ENCODE peak calls at places on chromosomes 16 and 17, in five cellular contexts. S, D, P, V and A are unnamed samples. For H3K4me1, the result is how much of the 10 kb centered on the place peaks cover.

GRCh38 chr16:13631916-13632315 is 288.0 kb upstream of the ERCC4 start:
- DNase-seq in S (no peak), D (no peak), P (no peak), V (no peak), A (no peak)

GRCh38 chr17:19579867-19580565 is 46.4 kb downstream of the SLC47A1 start:
- DNase-seq in S (peak), D (peak), P (peak), V (no peak), A (no peak)

GRCh38 chr17:26782153-26782552 is 511.8 kb upstream of the WSB1 start:
- DNase-seq in S (no peak), D (no peak), P (no peak), V (no peak), A (peak)

GRCh38 chr16:81319221-81319912 is 4.6 kb downstream of the GAN start:
- DNase-seq in S (peak), D (no peak), P (peak), V (no peak), A (no peak)

GRCh38 chr17:68152161-68152571 is 95.7 kb upstream of the AMZ2 start:
- DNase-seq in S (no peak), D (no peak), P (no peak), V (no peak), A (no peak)

GRCh38 chr16:49822649-49823370 is 33.1 kb downstream of the ZNF423 start:
- DNase-seq in S (no peak), D (no peak), P (no peak), V (no peak), A (no peak)

GRCh38 chr16:80591071-80591935 is 50.5 kb downstream of the DYNLRB2 start:
- DNase-seq in S (no peak), D (no peak), P (no peak), V (no peak), A (no peak)

GRCh38 chr17:27533874-27534815 is 77.9 kb downstream of the KSR1 start:
- DNase-seq in S (no peak), D (no peak), P (peak), V (no peak), A (no peak)

GRCh38 chr16:11402051-11402744 is 56.9 kb downstream of the RMI2 start:
- DNase-seq in S (peak), D (no peak), P (no peak), V (no peak), A (no peak)

GRCh38 chr17:36510636-36511035 is 24.0 kb downstream of the MYO19 start:
- DNase-seq in S (no peak), D (no peak), P (no peak), V (no peak), A (no peak)

GRCh38 chr16:57497121-57497520 is 10.8 kb upstream of the DOK4 start:
- DNase-seq in S (no peak), D (no peak), P (no peak), V (no peak), A (no peak)

GRCh38 chr17:82927661-82928601 is 88.1 kb upstream of the ZNF750 start:
- DNase-seq in S (no peak), D (no peak), P (no peak), V (no peak), A (peak)

GRCh38 chr16:79188115-79188779 is 412.3 kb downstream of the MAF start:
- DNase-seq in S (no peak), D (no peak), P (no peak), V (no peak), A (no peak)

GRCh38 chr17:62802531-62803205 is 5.4 kb downstream of the MARCHF10 start:
- DNase-seq in S (no peak), D (no peak), P (no peak), V (no peak), A (no peak)

GRCh38 chr17:61385091-61385868 is 14.4 kb upstream of the TBX2 start:
- DNase-seq in S (no peak), D (no peak), P (no peak), V (no peak), A (peak)

DNA sequence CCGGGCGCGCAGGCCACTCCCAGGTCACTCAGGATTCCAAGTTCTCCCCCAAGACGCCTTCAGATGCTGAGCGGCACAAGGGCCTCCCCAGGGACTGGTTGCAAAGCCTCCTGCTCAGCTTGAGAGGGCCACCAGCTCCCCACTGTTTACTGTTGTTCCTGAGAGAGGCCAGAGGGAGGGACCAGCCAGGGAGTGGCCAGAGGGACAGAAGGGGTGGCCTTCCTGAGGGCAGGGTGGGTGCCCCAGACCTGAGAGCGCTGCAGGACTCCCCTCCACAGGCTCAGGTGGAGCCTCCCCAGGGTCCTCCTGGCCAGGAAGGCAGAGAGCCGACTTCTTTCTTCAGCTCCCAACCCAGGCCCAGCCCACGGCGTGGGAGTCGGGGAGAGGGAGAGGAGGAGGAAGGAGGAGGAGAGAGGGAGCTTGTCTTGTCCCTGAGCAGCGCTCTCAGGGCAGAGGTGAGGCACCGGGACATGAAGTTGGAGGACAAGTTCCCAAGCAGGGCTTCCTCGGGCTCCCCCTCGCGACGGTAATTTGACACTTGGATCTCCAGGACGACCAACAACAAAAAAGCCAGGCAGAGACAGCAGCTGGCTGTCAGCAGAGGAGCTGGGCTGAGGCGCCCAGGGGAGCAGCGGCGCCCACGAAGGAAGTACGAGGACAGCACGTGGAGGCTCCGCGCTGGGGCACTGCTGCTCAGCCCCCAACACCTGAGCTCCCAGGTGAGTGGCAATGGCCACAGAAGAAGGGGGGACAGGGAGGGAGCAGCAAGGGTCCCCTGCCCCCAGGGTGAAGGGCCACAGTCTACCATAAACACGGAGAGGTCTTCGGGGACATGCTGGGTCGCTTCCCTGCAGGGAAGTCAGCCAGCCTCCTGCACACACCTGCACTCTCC is 496 bp downstream of the SMIM5 start:
- DNase-seq in S (peak), D (peak), P (peak), V (peak), A (peak)
- H3K27ac ChIP-seq in S (no peak), D (peak), P (peak), V (peak), A (peak)

GRCh38 chr17:17848311-17848710 is 11.5 kb upstream of the SREBF1 start:
- DNase-seq in S (no peak), D (no peak), P (no peak), V (no peak), A (no peak)

GRCh38 chr17:17849147-17849820 is 12.5 kb upstream of the SREBF1 start:
- DNase-seq in S (peak), D (peak), P (peak), V (no peak), A (peak)

GRCh38 chr17:17851603-17852002 is 14.8 kb upstream of the SREBF1 start:
- DNase-seq in S (no peak), D (no peak), P (no peak), V (no peak), A (no peak)

GRCh38 chr17:17851101-17851500 is 14.3 kb upstream of the SREBF1 start:
- DNase-seq in S (no peak), D (no peak), P (no peak), V (no peak), A (no peak)

GRCh38 chr17:17849863-17850373 is 13.1 kb upstream of the SREBF1 start:
- DNase-seq in S (peak), D (peak), P (peak), V (peak), A (no peak)
- H3K4me1 ChIP-seq in S (under half), D (under half), P (under half), V (under half), A (under half)

GRCh38 chr17:63963123-63963522 is 9.6 kb downstream of the SCN4A start:
- DNase-seq in S (no peak), D (no peak), P (no peak), V (no peak), A (no peak)

GRCh38 chr17:63960430-63960829 is 12.3 kb downstream of the SCN4A start:
- DNase-seq in S (no peak), D (no peak), P (no peak), V (no peak), A (no peak)

GRCh38 chr17:63962298-63962744 is 10.4 kb downstream of the SCN4A start:
- DNase-seq in S (no peak), D (no peak), P (no peak), V (no peak), A (no peak)

GRCh38 chr17:63960006-63960405 is 12.7 kb downstream of the SCN4A start:
- DNase-seq in S (no peak), D (no peak), P (no peak), V (no peak), A (no peak)

DNA sequence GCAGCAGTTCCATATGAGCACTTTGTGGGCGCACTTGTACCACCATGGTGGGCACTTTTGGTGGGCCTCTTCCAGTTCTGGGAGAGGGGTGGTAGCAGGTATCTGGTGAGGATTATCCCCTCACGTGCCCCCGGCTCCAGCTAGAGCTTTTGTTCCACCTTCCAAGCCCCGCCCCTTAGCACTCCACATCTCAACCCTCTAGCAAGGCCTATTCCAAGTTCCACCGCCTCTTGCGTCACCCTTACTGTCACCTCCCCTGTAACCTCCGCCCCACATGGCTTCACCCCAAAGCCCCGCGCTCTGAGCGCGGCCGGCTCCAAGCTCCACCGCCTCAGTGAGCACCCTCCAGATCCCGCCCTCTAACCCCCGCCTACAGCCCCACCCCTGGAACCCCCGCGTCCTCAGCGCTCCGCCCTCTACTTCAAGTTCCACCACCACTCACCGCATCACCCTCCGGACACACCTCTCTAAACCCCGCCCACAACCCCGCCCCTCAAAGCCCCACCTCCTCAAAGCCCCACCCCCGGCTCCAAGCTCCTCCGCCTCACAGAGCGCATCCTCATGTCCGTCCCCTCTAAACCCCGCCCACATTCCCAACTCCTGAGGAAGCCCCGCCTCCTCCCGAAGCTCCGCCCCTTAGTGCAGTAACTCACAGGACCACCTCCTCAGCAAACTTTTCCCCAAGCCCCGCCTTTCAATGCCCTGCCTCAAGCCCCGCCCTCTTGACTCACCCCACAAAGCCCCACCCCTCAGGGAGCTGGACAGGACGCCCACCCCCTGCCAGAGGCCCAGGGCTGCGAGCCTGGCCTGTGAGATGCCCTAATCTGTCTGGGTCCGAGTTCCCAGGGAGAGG is 11.1 kb downstream of the SCN4A start:
- DNase-seq in S (peak), D (peak), P (peak), V (peak), A (peak)
- H3K4me3 ChIP-seq in S (no peak), D (no peak), P (peak), V (peak), A (no peak)

GRCh38 chr16:70577256-70577698 is 53.7 kb downstream of the SF3B3 start:
- DNase-seq in S (peak), D (no peak), P (no peak), V (peak), A (no peak)
- H3K27ac ChIP-seq in S (no peak), D (no peak), P (peak), V (peak), A (no peak)

GRCh38 chr17:4333041-4333440 is 33.4 kb downstream of the UBE2G1 start:
- DNase-seq in S (no peak), D (no peak), P (no peak), V (no peak), A (no peak)

GRCh38 chr17:4332296-4332970 is 34.0 kb downstream of the UBE2G1 start:
- DNase-seq in S (no peak), D (no peak), P (no peak), V (no peak), A (no peak)

GRCh38 chr17:4331614-4332013 is 34.9 kb downstream of the UBE2G1 start:
- DNase-seq in S (no peak), D (no peak), P (no peak), V (no peak), A (no peak)

GRCh38 chr17:4327638-4328037 is 38.8 kb downstream of the UBE2G1 start:
- DNase-seq in S (no peak), D (no peak), P (no peak), V (no peak), A (no peak)

DNA sequence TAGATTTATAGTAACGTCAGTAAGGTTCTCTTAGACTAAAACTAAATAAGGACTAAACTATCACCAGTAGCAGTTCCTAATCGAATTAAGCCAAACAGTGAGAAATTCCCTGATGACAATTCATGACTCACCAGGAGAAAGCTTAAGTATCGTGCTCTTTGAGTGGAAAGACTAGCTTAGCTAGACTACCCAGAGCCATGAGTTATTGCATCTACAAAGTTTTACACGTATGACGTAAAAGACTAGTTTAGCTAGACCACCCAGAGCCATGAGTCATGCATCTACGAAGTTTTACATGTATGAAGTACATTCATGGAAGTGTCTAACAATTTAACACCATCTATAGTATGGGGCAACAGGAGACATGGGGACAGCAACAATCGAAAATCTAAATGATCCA is 36.6 kb downstream of the UBE2G1 start:
- DNase-seq in S (no peak), D (no peak), P (peak), V (no peak), A (no peak)
- H3K4me1 ChIP-seq in S (under half), D (under half), P (under half), V (under half), A (under half)

DNA sequence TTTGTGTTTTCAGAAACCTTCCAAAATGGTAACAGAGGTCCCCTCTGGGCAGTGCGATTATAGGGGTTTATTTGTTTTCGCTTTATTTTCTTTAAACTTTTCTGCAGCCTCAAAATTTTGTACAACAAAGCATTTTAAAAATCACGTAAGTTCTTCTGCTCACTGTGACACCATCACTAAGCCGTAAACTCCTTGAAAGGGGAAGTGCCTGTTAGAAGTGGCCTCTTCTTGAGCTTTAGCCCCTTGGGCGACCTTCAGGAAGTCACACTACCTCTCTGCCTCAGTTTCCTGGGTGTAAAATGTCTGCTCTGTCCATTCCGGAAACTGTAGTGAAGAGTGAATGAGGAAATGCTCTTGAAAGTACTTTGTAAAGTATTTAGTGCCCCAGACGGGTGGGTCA is 26.6 kb downstream of the ARHGAP27 start:
- DNase-seq in S (no peak), D (no peak), P (no peak), V (no peak), A (no peak)
- H3K4me3 ChIP-seq in S (no peak), D (no peak), P (no peak), V (no peak), A (no peak)

DNA sequence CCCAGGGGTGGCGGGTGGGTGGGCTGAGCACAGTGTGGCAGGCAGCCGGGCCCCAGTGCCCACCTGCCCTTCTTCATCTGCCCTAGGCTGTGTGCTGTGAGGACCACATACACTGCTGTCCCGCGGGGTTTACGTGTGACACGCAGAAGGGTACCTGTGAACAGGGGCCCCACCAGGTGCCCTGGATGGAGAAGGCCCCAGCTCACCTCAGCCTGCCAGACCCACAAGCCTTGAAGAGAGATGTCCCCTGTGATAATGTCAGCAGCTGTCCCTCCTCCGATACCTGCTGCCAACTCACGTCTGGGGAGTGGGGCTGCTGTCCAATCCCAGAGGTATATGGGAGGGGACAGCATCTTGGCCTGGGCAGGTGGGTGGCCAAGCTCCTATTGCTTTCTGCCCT is 6.4 kb downstream of the GRN start:
- DNase-seq in S (no peak), D (no peak), P (no peak), V (no peak), A (no peak)
- H3K27ac ChIP-seq in S (no peak), D (no peak), P (no peak), V (no peak), A (no peak)